ENCODE peak calls at places on chromosomes 5 and 9, in ten cellular contexts. One of them, this sample, is unnamed. For H3K4me1, the result is how much of the 10 kb centered on the place peaks cover.

GRCh38 chr9:113151696-113152630 is 1.2 kb downstream of the SLC31A2 start:
- DNase-seq in RWPE2: no peak
- DNase-seq in cardiac muscle cell: no peak
- DNase-seq in GM12878: no peak
- DNase-seq in A549: no peak
- DNase-seq in heart right ventricle: no peak
- DNase-seq in hepatocyte: no peak
- DNase-seq in mesendoderm: no peak
- DNase-seq in effector memory CD4-positive, alpha-beta T cell: no peak
- DNase-seq in right cardiac atrium: no peak
- DNase-seq in this sample: no peak

GRCh38 chr5:15375557-15375956 is 124.4 kb upstream of the FBXL7 start:
- DNase-seq in effector memory CD4-positive, alpha-beta T cell: no peak
- DNase-seq in RWPE2: no peak
- DNase-seq in mesendoderm: no peak
- DNase-seq in A549: no peak
- DNase-seq in hepatocyte: no peak
- DNase-seq in right cardiac atrium: no peak
- DNase-seq in heart right ventricle: no peak
- DNase-seq in cardiac muscle cell: no peak
- DNase-seq in GM12878: no peak
- DNase-seq in this sample: no peak

GRCh38 chr5:6082685-6083084 is 295.7 kb downstream of the MED10 start:
- DNase-seq in RWPE2: no peak
- DNase-seq in A549: no peak
- DNase-seq in heart right ventricle: no peak
- DNase-seq in cardiac muscle cell: no peak
- DNase-seq in right cardiac atrium: no peak
- DNase-seq in GM12878: no peak
- DNase-seq in mesendoderm: no peak
- DNase-seq in hepatocyte: no peak
- DNase-seq in effector memory CD4-positive, alpha-beta T cell: no peak
- DNase-seq in this sample: no peak

GRCh38 chr9:106859957-106860715 is 2.8 kb upstream of the ZNF462 start:
- DNase-seq in A549: peak
- DNase-seq in RWPE2: peak
- DNase-seq in cardiac muscle cell: peak
- DNase-seq in hepatocyte: peak
- DNase-seq in heart right ventricle: peak
- DNase-seq in effector memory CD4-positive, alpha-beta T cell: no peak
- DNase-seq in mesendoderm: peak
- DNase-seq in right cardiac atrium: peak
- DNase-seq in GM12878: no peak
- DNase-seq in this sample: peak

GRCh38 chr5:166117062-166117743 is 2174.2 kb upstream of the WWC1 start:
- DNase-seq in mesendoderm: peak
- DNase-seq in heart right ventricle: no peak
- DNase-seq in right cardiac atrium: no peak
- DNase-seq in A549: no peak
- DNase-seq in hepatocyte: no peak
- DNase-seq in effector memory CD4-positive, alpha-beta T cell: no peak
- DNase-seq in cardiac muscle cell: no peak
- DNase-seq in RWPE2: no peak
- DNase-seq in GM12878: no peak
- DNase-seq in this sample: no peak

GRCh38 chr5:159936686-159937329 is 20.5 kb downstream of the ADRA1B start:
- DNase-seq in effector memory CD4-positive, alpha-beta T cell: no peak
- DNase-seq in heart right ventricle: no peak
- DNase-seq in hepatocyte: peak
- DNase-seq in RWPE2: no peak
- DNase-seq in mesendoderm: no peak
- DNase-seq in GM12878: no peak
- DNase-seq in A549: no peak
- DNase-seq in right cardiac atrium: no peak
- DNase-seq in cardiac muscle cell: no peak
- DNase-seq in this sample: no peak

GRCh38 chr9:28915256-28915930 is 1342.1 kb upstream of the C9orf72 start:
- DNase-seq in cardiac muscle cell: no peak
- DNase-seq in heart right ventricle: no peak
- DNase-seq in effector memory CD4-positive, alpha-beta T cell: no peak
- DNase-seq in mesendoderm: no peak
- DNase-seq in hepatocyte: peak
- DNase-seq in GM12878: no peak
- DNase-seq in right cardiac atrium: no peak
- DNase-seq in RWPE2: no peak
- DNase-seq in A549: peak
- DNase-seq in this sample: no peak

GRCh38 chr9:36146666-36147065 is 10.1 kb downstream of the GLIPR2 start:
- DNase-seq in cardiac muscle cell: no peak
- DNase-seq in heart right ventricle: no peak
- DNase-seq in RWPE2: no peak
- DNase-seq in A549: no peak
- DNase-seq in right cardiac atrium: no peak
- DNase-seq in mesendoderm: no peak
- DNase-seq in GM12878: no peak
- DNase-seq in hepatocyte: no peak
- DNase-seq in effector memory CD4-positive, alpha-beta T cell: no peak
- DNase-seq in this sample: no peak

GRCh38 chr5:134997015-134997414 is 29.3 kb downstream of the CATSPER3 start:
- DNase-seq in hepatocyte: no peak
- DNase-seq in heart right ventricle: no peak
- DNase-seq in right cardiac atrium: no peak
- DNase-seq in GM12878: no peak
- DNase-seq in RWPE2: no peak
- DNase-seq in effector memory CD4-positive, alpha-beta T cell: no peak
- DNase-seq in mesendoderm: no peak
- DNase-seq in cardiac muscle cell: no peak
- DNase-seq in A549: no peak
- DNase-seq in this sample: no peak

GRCh38 chr5:141260458-141261237 is 15.5 kb downstream of the PCDHB15 start:
- DNase-seq in effector memory CD4-positive, alpha-beta T cell: no peak
- DNase-seq in right cardiac atrium: no peak
- DNase-seq in GM12878: no peak
- DNase-seq in RWPE2: no peak
- DNase-seq in A549: peak
- DNase-seq in mesendoderm: peak
- DNase-seq in heart right ventricle: no peak
- DNase-seq in cardiac muscle cell: peak
- DNase-seq in hepatocyte: no peak
- DNase-seq in this sample: no peak

GRCh38 chr9:37198831-37199230 is 78.5 kb downstream of the ZCCHC7 start:
- DNase-seq in effector memory CD4-positive, alpha-beta T cell: no peak
- DNase-seq in heart right ventricle: no peak
- DNase-seq in A549: no peak
- DNase-seq in RWPE2: no peak
- DNase-seq in hepatocyte: no peak
- DNase-seq in cardiac muscle cell: no peak
- DNase-seq in GM12878: no peak
- DNase-seq in right cardiac atrium: no peak
- DNase-seq in mesendoderm: no peak
- DNase-seq in this sample: no peak
- H3K4me1 ChIP-seq in effector memory CD4-positive, alpha-beta T cell: under half
- H3K4me1 ChIP-seq in heart right ventricle: under half
- H3K4me1 ChIP-seq in A549: under half
- H3K4me1 ChIP-seq in RWPE2: under half
- H3K4me1 ChIP-seq in hepatocyte: under half
- H3K4me1 ChIP-seq in cardiac muscle cell: half or more
- H3K4me1 ChIP-seq in GM12878: under half
- H3K4me1 ChIP-seq in right cardiac atrium: under half
- H3K4me1 ChIP-seq in mesendoderm: under half
- H3K4me1 ChIP-seq in this sample: under half

DNA sequence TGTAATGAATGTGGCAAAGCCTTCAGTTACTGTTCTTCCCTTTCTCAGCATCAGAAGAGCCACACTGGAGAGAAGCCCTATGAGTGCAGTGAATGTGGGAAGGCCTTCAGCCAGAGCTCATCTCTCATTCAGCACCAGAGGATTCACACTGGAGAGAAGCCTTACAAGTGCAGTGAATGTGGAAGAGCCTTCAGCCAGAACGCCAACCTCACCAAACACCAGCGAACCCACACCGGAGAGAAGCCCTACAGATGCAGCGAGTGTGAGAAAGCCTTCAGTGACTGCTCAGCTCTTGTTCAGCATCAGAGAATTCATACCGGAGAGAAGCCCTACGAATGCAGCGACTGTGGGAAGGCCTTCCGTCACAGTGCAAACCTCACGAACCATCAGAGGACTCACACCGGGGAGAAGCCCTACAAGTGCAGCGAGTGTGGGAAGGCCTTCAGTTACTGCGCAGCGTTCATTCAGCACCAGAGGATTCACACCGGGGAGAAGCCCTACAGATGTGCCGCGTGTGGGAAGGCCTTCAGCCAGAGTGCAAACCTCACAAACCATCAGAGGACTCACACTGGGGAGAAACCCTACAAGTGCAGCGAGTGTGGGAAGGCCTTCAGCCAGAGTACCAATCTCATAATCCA is 6.8 kb downstream of the RPL12 start:
- DNase-seq in right cardiac atrium: no peak
- DNase-seq in RWPE2: no peak
- DNase-seq in mesendoderm: peak
- DNase-seq in GM12878: no peak
- DNase-seq in effector memory CD4-positive, alpha-beta T cell: no peak
- DNase-seq in heart right ventricle: no peak
- DNase-seq in hepatocyte: no peak
- DNase-seq in cardiac muscle cell: no peak
- DNase-seq in A549: peak
- DNase-seq in this sample: no peak
- H3K27ac ChIP-seq in right cardiac atrium: no peak
- H3K27ac ChIP-seq in RWPE2: no peak
- H3K27ac ChIP-seq in mesendoderm: no peak
- H3K27ac ChIP-seq in GM12878: no peak
- H3K27ac ChIP-seq in effector memory CD4-positive, alpha-beta T cell: no peak
- H3K27ac ChIP-seq in heart right ventricle: no peak
- H3K27ac ChIP-seq in hepatocyte: peak
- H3K27ac ChIP-seq in cardiac muscle cell: no peak
- H3K27ac ChIP-seq in A549: no peak
- H3K27ac ChIP-seq in this sample: peak

GRCh38 chr5:147450596-147450995 is 59.3 kb downstream of the DPYSL3 start:
- DNase-seq in heart right ventricle: no peak
- DNase-seq in effector memory CD4-positive, alpha-beta T cell: no peak
- DNase-seq in mesendoderm: peak
- DNase-seq in RWPE2: no peak
- DNase-seq in A549: no peak
- DNase-seq in hepatocyte: no peak
- DNase-seq in GM12878: no peak
- DNase-seq in cardiac muscle cell: no peak
- DNase-seq in right cardiac atrium: no peak
- DNase-seq in this sample: no peak
- H3K4me1 ChIP-seq in heart right ventricle: under half
- H3K4me1 ChIP-seq in effector memory CD4-positive, alpha-beta T cell: under half
- H3K4me1 ChIP-seq in mesendoderm: under half
- H3K4me1 ChIP-seq in RWPE2: under half
- H3K4me1 ChIP-seq in A549: under half
- H3K4me1 ChIP-seq in hepatocyte: under half
- H3K4me1 ChIP-seq in GM12878: under half
- H3K4me1 ChIP-seq in cardiac muscle cell: under half
- H3K4me1 ChIP-seq in right cardiac atrium: under half
- H3K4me1 ChIP-seq in this sample: under half

DNA sequence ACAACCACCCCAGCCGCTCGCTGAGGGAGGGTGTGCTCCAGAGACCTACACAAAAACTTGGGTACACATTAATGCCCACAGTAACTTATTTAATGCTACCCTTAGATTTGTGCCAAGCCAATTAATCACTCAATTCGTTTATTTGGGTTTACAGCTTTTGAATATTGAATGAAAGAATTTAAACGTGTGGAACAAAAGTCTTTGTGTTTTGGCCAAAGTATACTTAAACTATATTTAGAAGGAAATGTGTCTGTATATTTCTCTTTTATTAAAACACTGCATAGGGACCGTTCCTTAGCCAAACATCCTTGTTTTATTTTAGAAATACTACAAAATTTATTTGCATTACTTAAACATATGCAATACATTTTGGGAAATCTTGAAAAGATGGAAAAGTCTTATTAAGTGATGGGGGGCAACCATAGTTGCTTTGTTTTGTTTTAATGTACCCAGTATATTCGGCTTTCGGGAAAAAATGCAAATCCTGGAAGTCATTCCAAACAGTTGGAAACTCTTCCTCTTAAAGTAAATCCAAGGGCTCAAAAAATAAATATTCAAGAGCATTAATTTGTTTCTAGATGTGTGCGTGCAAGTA is 11.8 kb downstream of the ZNF608 start:
- DNase-seq in heart right ventricle: no peak
- DNase-seq in right cardiac atrium: no peak
- DNase-seq in GM12878: no peak
- DNase-seq in RWPE2: no peak
- DNase-seq in hepatocyte: no peak
- DNase-seq in effector memory CD4-positive, alpha-beta T cell: no peak
- DNase-seq in A549: no peak
- DNase-seq in cardiac muscle cell: no peak
- DNase-seq in mesendoderm: no peak
- DNase-seq in this sample: no peak
- H3K27ac ChIP-seq in heart right ventricle: no peak
- H3K27ac ChIP-seq in right cardiac atrium: no peak
- H3K27ac ChIP-seq in GM12878: no peak
- H3K27ac ChIP-seq in RWPE2: no peak
- H3K27ac ChIP-seq in hepatocyte: peak
- H3K27ac ChIP-seq in effector memory CD4-positive, alpha-beta T cell: no peak
- H3K27ac ChIP-seq in A549: no peak
- H3K27ac ChIP-seq in cardiac muscle cell: peak
- H3K27ac ChIP-seq in mesendoderm: peak
- H3K27ac ChIP-seq in this sample: peak

GRCh38 chr5:74575741-74576538 is 64.6 kb downstream of the ENC1 start:
- DNase-seq in RWPE2: no peak
- DNase-seq in heart right ventricle: no peak
- DNase-seq in hepatocyte: no peak
- DNase-seq in cardiac muscle cell: no peak
- DNase-seq in GM12878: no peak
- DNase-seq in effector memory CD4-positive, alpha-beta T cell: no peak
- DNase-seq in A549: no peak
- DNase-seq in mesendoderm: no peak
- DNase-seq in right cardiac atrium: no peak
- DNase-seq in this sample: no peak
- H3K4me1 ChIP-seq in RWPE2: under half
- H3K4me1 ChIP-seq in heart right ventricle: under half
- H3K4me1 ChIP-seq in hepatocyte: under half
- H3K4me1 ChIP-seq in cardiac muscle cell: under half
- H3K4me1 ChIP-seq in GM12878: under half
- H3K4me1 ChIP-seq in effector memory CD4-positive, alpha-beta T cell: under half
- H3K4me1 ChIP-seq in A549: under half
- H3K4me1 ChIP-seq in mesendoderm: under half
- H3K4me1 ChIP-seq in right cardiac atrium: under half
- H3K4me1 ChIP-seq in this sample: under half

DNA sequence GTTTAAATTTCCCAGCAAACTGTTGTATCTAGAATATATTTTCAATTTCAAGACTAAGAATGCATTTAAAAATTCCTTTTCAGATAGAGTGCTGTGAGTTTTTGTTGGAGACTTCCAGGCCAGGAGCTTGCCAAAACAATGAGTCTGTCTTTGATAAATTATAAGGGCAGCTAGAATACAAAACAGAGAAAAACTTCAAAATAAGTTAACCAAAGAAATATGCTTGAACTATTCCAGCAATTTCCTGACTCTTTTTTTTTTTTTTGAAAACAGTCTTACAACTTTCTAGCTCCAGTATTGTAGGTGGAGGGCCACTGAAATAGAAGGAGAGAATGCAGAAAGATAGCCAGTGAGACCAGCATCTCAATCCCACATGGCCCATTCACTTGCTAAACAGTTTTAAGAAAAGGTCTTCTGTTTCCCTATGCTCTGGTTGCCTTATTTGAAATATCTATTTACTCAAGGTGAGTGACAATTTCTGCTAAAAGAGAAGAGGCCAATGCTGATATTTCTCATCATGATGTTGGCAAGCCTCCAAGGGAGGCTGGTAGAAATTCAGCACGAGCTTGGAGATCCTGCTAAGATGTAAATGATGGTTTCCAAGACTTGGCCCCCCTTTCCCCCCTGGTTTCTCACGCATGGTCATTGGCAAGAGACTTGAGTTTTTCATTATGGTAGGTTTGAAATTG is 103.2 kb downstream of the USP20 start:
- DNase-seq in cardiac muscle cell: no peak
- DNase-seq in GM12878: no peak
- DNase-seq in right cardiac atrium: no peak
- DNase-seq in RWPE2: no peak
- DNase-seq in effector memory CD4-positive, alpha-beta T cell: no peak
- DNase-seq in mesendoderm: no peak
- DNase-seq in hepatocyte: no peak
- DNase-seq in A549: no peak
- DNase-seq in heart right ventricle: no peak
- DNase-seq in this sample: no peak
- H3K27ac ChIP-seq in cardiac muscle cell: no peak
- H3K27ac ChIP-seq in GM12878: no peak
- H3K27ac ChIP-seq in right cardiac atrium: no peak
- H3K27ac ChIP-seq in RWPE2: no peak
- H3K27ac ChIP-seq in effector memory CD4-positive, alpha-beta T cell: no peak
- H3K27ac ChIP-seq in mesendoderm: no peak
- H3K27ac ChIP-seq in hepatocyte: no peak
- H3K27ac ChIP-seq in A549: no peak
- H3K27ac ChIP-seq in heart right ventricle: peak
- H3K27ac ChIP-seq in this sample: no peak

This sample was measured in psoas muscle.